ENCODE peak calls at places on chromosomes 4 and X, in ten cellular contexts. One of them, this sample, is unnamed.

GRCh38 chr4:3851211-3851610 is 85.0 kb downstream of the ADRA2C start:
- DNase-seq in GM20000: no peak
- DNase-seq in iris pigment epithelial cell: peak
- DNase-seq in CD8-positive, alpha-beta T cell: no peak
- DNase-seq in Right ventricle myocardium superior: no peak
- DNase-seq in fibroblast of lung: peak
- DNase-seq in astrocyte of the spinal cord: no peak
- DNase-seq in naive thymus-derived CD8-positive, alpha-beta T cell: no peak
- DNase-seq in midbrain: no peak
- DNase-seq in mesendoderm: peak
- DNase-seq in this sample: no peak

GRCh38 chr4:128305942-128306341 is 18.3 kb upstream of the PGRMC2 start:
- DNase-seq in midbrain: no peak
- DNase-seq in astrocyte of the spinal cord: no peak
- DNase-seq in iris pigment epithelial cell: no peak
- DNase-seq in CD8-positive, alpha-beta T cell: no peak
- DNase-seq in fibroblast of lung: no peak
- DNase-seq in GM20000: no peak
- DNase-seq in Right ventricle myocardium superior: no peak
- DNase-seq in mesendoderm: peak
- DNase-seq in naive thymus-derived CD8-positive, alpha-beta T cell: no peak
- DNase-seq in this sample: no peak

GRCh38 chr4:56372774-56373173 is 14.5 kb downstream of the AASDH start:
- DNase-seq in Right ventricle myocardium superior: no peak
- DNase-seq in CD8-positive, alpha-beta T cell: no peak
- DNase-seq in GM20000: no peak
- DNase-seq in iris pigment epithelial cell: no peak
- DNase-seq in astrocyte of the spinal cord: no peak
- DNase-seq in midbrain: no peak
- DNase-seq in mesendoderm: no peak
- DNase-seq in naive thymus-derived CD8-positive, alpha-beta T cell: no peak
- DNase-seq in fibroblast of lung: peak
- DNase-seq in this sample: no peak

GRCh38 chr4:124636793-124637192 is 75.7 kb downstream of the ANKRD50 start:
- DNase-seq in CD8-positive, alpha-beta T cell: no peak
- DNase-seq in fibroblast of lung: peak
- DNase-seq in Right ventricle myocardium superior: no peak
- DNase-seq in iris pigment epithelial cell: peak
- DNase-seq in naive thymus-derived CD8-positive, alpha-beta T cell: no peak
- DNase-seq in astrocyte of the spinal cord: peak
- DNase-seq in mesendoderm: peak
- DNase-seq in GM20000: no peak
- DNase-seq in midbrain: no peak
- DNase-seq in this sample: no peak

GRCh38 chr4:153514001-153514526 is 47.9 kb downstream of the TMEM131L start:
- DNase-seq in Right ventricle myocardium superior: no peak
- DNase-seq in astrocyte of the spinal cord: peak
- DNase-seq in GM20000: no peak
- DNase-seq in fibroblast of lung: peak
- DNase-seq in midbrain: no peak
- DNase-seq in mesendoderm: no peak
- DNase-seq in iris pigment epithelial cell: peak
- DNase-seq in CD8-positive, alpha-beta T cell: no peak
- DNase-seq in naive thymus-derived CD8-positive, alpha-beta T cell: no peak
- DNase-seq in this sample: no peak

GRCh38 chrX:150683536-150684146 is 9.6 kb upstream of the MTMR1 start:
- DNase-seq in Right ventricle myocardium superior: no peak
- DNase-seq in midbrain: no peak
- DNase-seq in astrocyte of the spinal cord: peak
- DNase-seq in mesendoderm: peak
- DNase-seq in fibroblast of lung: no peak
- DNase-seq in GM20000: peak
- DNase-seq in naive thymus-derived CD8-positive, alpha-beta T cell: peak
- DNase-seq in iris pigment epithelial cell: peak
- DNase-seq in CD8-positive, alpha-beta T cell: peak
- DNase-seq in this sample: no peak

GRCh38 chr4:43238556-43238955 is 346.0 kb downstream of the GRXCR1 start:
- DNase-seq in iris pigment epithelial cell: no peak
- DNase-seq in CD8-positive, alpha-beta T cell: no peak
- DNase-seq in Right ventricle myocardium superior: no peak
- DNase-seq in fibroblast of lung: no peak
- DNase-seq in astrocyte of the spinal cord: no peak
- DNase-seq in GM20000: no peak
- DNase-seq in midbrain: peak
- DNase-seq in mesendoderm: no peak
- DNase-seq in naive thymus-derived CD8-positive, alpha-beta T cell: no peak
- DNase-seq in this sample: no peak

GRCh38 chr4:42148453-42148852 is 4.0 kb downstream of the BEND4 start:
- DNase-seq in iris pigment epithelial cell: no peak
- DNase-seq in CD8-positive, alpha-beta T cell: no peak
- DNase-seq in midbrain: no peak
- DNase-seq in GM20000: no peak
- DNase-seq in Right ventricle myocardium superior: no peak
- DNase-seq in mesendoderm: no peak
- DNase-seq in astrocyte of the spinal cord: no peak
- DNase-seq in fibroblast of lung: no peak
- DNase-seq in naive thymus-derived CD8-positive, alpha-beta T cell: no peak
- DNase-seq in this sample: no peak

GRCh38 chr4:138007572-138007971 is 234.6 kb downstream of the SLC7A11 start:
- DNase-seq in astrocyte of the spinal cord: peak
- DNase-seq in Right ventricle myocardium superior: no peak
- DNase-seq in naive thymus-derived CD8-positive, alpha-beta T cell: no peak
- DNase-seq in midbrain: no peak
- DNase-seq in GM20000: no peak
- DNase-seq in CD8-positive, alpha-beta T cell: no peak
- DNase-seq in fibroblast of lung: peak
- DNase-seq in mesendoderm: peak
- DNase-seq in iris pigment epithelial cell: peak
- DNase-seq in this sample: peak

GRCh38 chr4:158036998-158037397 is 135.8 kb downstream of the GASK1B start:
- DNase-seq in astrocyte of the spinal cord: no peak
- DNase-seq in mesendoderm: no peak
- DNase-seq in fibroblast of lung: no peak
- DNase-seq in CD8-positive, alpha-beta T cell: no peak
- DNase-seq in naive thymus-derived CD8-positive, alpha-beta T cell: no peak
- DNase-seq in iris pigment epithelial cell: no peak
- DNase-seq in midbrain: no peak
- DNase-seq in GM20000: no peak
- DNase-seq in Right ventricle myocardium superior: peak
- DNase-seq in this sample: no peak

GRCh38 chr4:173334891-173335754 is 965 bp upstream of the HMGB2 start:
- DNase-seq in iris pigment epithelial cell: peak
- DNase-seq in naive thymus-derived CD8-positive, alpha-beta T cell: no peak
- DNase-seq in astrocyte of the spinal cord: peak
- DNase-seq in midbrain: peak
- DNase-seq in mesendoderm: peak
- DNase-seq in fibroblast of lung: peak
- DNase-seq in Right ventricle myocardium superior: peak
- DNase-seq in CD8-positive, alpha-beta T cell: no peak
- DNase-seq in GM20000: peak
- DNase-seq in this sample: peak

GRCh38 chrX:72105436-72105835 is 26.3 kb downstream of the RTL5 start:
- DNase-seq in GM20000: no peak
- DNase-seq in midbrain: no peak
- DNase-seq in naive thymus-derived CD8-positive, alpha-beta T cell: peak
- DNase-seq in fibroblast of lung: no peak
- DNase-seq in iris pigment epithelial cell: no peak
- DNase-seq in mesendoderm: no peak
- DNase-seq in CD8-positive, alpha-beta T cell: peak
- DNase-seq in astrocyte of the spinal cord: no peak
- DNase-seq in Right ventricle myocardium superior: no peak
- DNase-seq in this sample: no peak

GRCh38 chrX:147498796-147499195 is 412.9 kb upstream of the FMR1 start:
- DNase-seq in fibroblast of lung: no peak
- DNase-seq in iris pigment epithelial cell: no peak
- DNase-seq in GM20000: no peak
- DNase-seq in midbrain: no peak
- DNase-seq in CD8-positive, alpha-beta T cell: no peak
- DNase-seq in Right ventricle myocardium superior: no peak
- DNase-seq in mesendoderm: peak
- DNase-seq in naive thymus-derived CD8-positive, alpha-beta T cell: no peak
- DNase-seq in astrocyte of the spinal cord: no peak
- DNase-seq in this sample: no peak

GRCh38 chr4:107379054-107379869 is 340.8 kb downstream of the PAPSS1 start:
- DNase-seq in CD8-positive, alpha-beta T cell: no peak
- DNase-seq in midbrain: peak
- DNase-seq in mesendoderm: peak
- DNase-seq in astrocyte of the spinal cord: peak
- DNase-seq in iris pigment epithelial cell: peak
- DNase-seq in GM20000: no peak
- DNase-seq in naive thymus-derived CD8-positive, alpha-beta T cell: no peak
- DNase-seq in fibroblast of lung: peak
- DNase-seq in Right ventricle myocardium superior: no peak
- DNase-seq in this sample: no peak

GRCh38 chr4:80185787-80186548 is 11.3 kb upstream of the PRDM8 start:
- DNase-seq in GM20000: peak
- DNase-seq in CD8-positive, alpha-beta T cell: no peak
- DNase-seq in midbrain: no peak
- DNase-seq in naive thymus-derived CD8-positive, alpha-beta T cell: no peak
- DNase-seq in iris pigment epithelial cell: no peak
- DNase-seq in astrocyte of the spinal cord: no peak
- DNase-seq in Right ventricle myocardium superior: no peak
- DNase-seq in fibroblast of lung: peak
- DNase-seq in mesendoderm: peak
- DNase-seq in this sample: no peak

GRCh38 chr4:522911-523443 is 24.0 kb downstream of the PIGG start:
- DNase-seq in CD8-positive, alpha-beta T cell: no peak
- DNase-seq in naive thymus-derived CD8-positive, alpha-beta T cell: no peak
- DNase-seq in astrocyte of the spinal cord: no peak
- DNase-seq in Right ventricle myocardium superior: no peak
- DNase-seq in fibroblast of lung: no peak
- DNase-seq in GM20000: no peak
- DNase-seq in mesendoderm: no peak
- DNase-seq in iris pigment epithelial cell: no peak
- DNase-seq in midbrain: no peak
- DNase-seq in this sample: no peak

GRCh38 chr4:42703776-42704175 is 46.9 kb upstream of the ATP8A1 start:
- DNase-seq in iris pigment epithelial cell: no peak
- DNase-seq in GM20000: no peak
- DNase-seq in naive thymus-derived CD8-positive, alpha-beta T cell: no peak
- DNase-seq in mesendoderm: no peak
- DNase-seq in fibroblast of lung: no peak
- DNase-seq in midbrain: no peak
- DNase-seq in Right ventricle myocardium superior: no peak
- DNase-seq in astrocyte of the spinal cord: no peak
- DNase-seq in CD8-positive, alpha-beta T cell: no peak
- DNase-seq in this sample: no peak

GRCh38 chr4:16897991-16898827 is at the start of gene LDB2:
- DNase-seq in midbrain: peak
- DNase-seq in GM20000: no peak
- DNase-seq in fibroblast of lung: peak
- DNase-seq in iris pigment epithelial cell: peak
- DNase-seq in naive thymus-derived CD8-positive, alpha-beta T cell: no peak
- DNase-seq in CD8-positive, alpha-beta T cell: no peak
- DNase-seq in mesendoderm: peak
- DNase-seq in Right ventricle myocardium superior: peak
- DNase-seq in astrocyte of the spinal cord: peak
- DNase-seq in this sample: no peak

GRCh38 chrX:133661962-133662839 is 246.9 kb upstream of the GPC4 start:
- DNase-seq in GM20000: no peak
- DNase-seq in mesendoderm: no peak
- DNase-seq in iris pigment epithelial cell: no peak
- DNase-seq in midbrain: no peak
- DNase-seq in astrocyte of the spinal cord: peak
- DNase-seq in CD8-positive, alpha-beta T cell: no peak
- DNase-seq in fibroblast of lung: no peak
- DNase-seq in Right ventricle myocardium superior: no peak
- DNase-seq in naive thymus-derived CD8-positive, alpha-beta T cell: no peak
- DNase-seq in this sample: no peak

GRCh38 chr4:12724520-12724919 is 759.6 kb downstream of the RAB28 start:
- DNase-seq in CD8-positive, alpha-beta T cell: no peak
- DNase-seq in midbrain: no peak
- DNase-seq in mesendoderm: peak
- DNase-seq in naive thymus-derived CD8-positive, alpha-beta T cell: no peak
- DNase-seq in fibroblast of lung: no peak
- DNase-seq in Right ventricle myocardium superior: no peak
- DNase-seq in astrocyte of the spinal cord: no peak
- DNase-seq in GM20000: no peak
- DNase-seq in iris pigment epithelial cell: peak
- DNase-seq in this sample: no peak

GRCh38 chr4:139735381-139736256 is 70.0 kb downstream of the MGST2 start:
- DNase-seq in naive thymus-derived CD8-positive, alpha-beta T cell: peak
- DNase-seq in astrocyte of the spinal cord: peak
- DNase-seq in CD8-positive, alpha-beta T cell: no peak
- DNase-seq in fibroblast of lung: peak
- DNase-seq in mesendoderm: peak
- DNase-seq in Right ventricle myocardium superior: peak
- DNase-seq in GM20000: peak
- DNase-seq in iris pigment epithelial cell: peak
- DNase-seq in midbrain: peak
- DNase-seq in this sample: no peak

GRCh38 chrX:44105228-44105913 is 132.2 kb upstream of the NDP start:
- DNase-seq in CD8-positive, alpha-beta T cell: no peak
- DNase-seq in astrocyte of the spinal cord: no peak
- DNase-seq in iris pigment epithelial cell: no peak
- DNase-seq in fibroblast of lung: no peak
- DNase-seq in Right ventricle myocardium superior: no peak
- DNase-seq in naive thymus-derived CD8-positive, alpha-beta T cell: no peak
- DNase-seq in midbrain: no peak
- DNase-seq in mesendoderm: peak
- DNase-seq in GM20000: no peak
- DNase-seq in this sample: no peak

GRCh38 chr4:184383497-184384055 is 90.8 kb downstream of the IRF2 start:
- DNase-seq in CD8-positive, alpha-beta T cell: no peak
- DNase-seq in fibroblast of lung: peak
- DNase-seq in GM20000: no peak
- DNase-seq in naive thymus-derived CD8-positive, alpha-beta T cell: no peak
- DNase-seq in Right ventricle myocardium superior: peak
- DNase-seq in midbrain: no peak
- DNase-seq in iris pigment epithelial cell: peak
- DNase-seq in mesendoderm: no peak
- DNase-seq in astrocyte of the spinal cord: peak
- DNase-seq in this sample: no peak

GRCh38 chrX:150405576-150405975 is 42.5 kb downstream of the MAMLD1 start:
- DNase-seq in naive thymus-derived CD8-positive, alpha-beta T cell: no peak
- DNase-seq in fibroblast of lung: no peak
- DNase-seq in astrocyte of the spinal cord: no peak
- DNase-seq in mesendoderm: peak
- DNase-seq in CD8-positive, alpha-beta T cell: no peak
- DNase-seq in iris pigment epithelial cell: no peak
- DNase-seq in GM20000: no peak
- DNase-seq in Right ventricle myocardium superior: no peak
- DNase-seq in midbrain: no peak
- DNase-seq in this sample: no peak

GRCh38 chr4:968221-968620 is 5.1 kb downstream of the DGKQ start:
- DNase-seq in mesendoderm: no peak
- DNase-seq in midbrain: no peak
- DNase-seq in fibroblast of lung: no peak
- DNase-seq in iris pigment epithelial cell: no peak
- DNase-seq in astrocyte of the spinal cord: no peak
- DNase-seq in naive thymus-derived CD8-positive, alpha-beta T cell: no peak
- DNase-seq in CD8-positive, alpha-beta T cell: peak
- DNase-seq in GM20000: no peak
- DNase-seq in Right ventricle myocardium superior: no peak
- DNase-seq in this sample: no peak

GRCh38 chr4:519885-520595 is 21.0 kb downstream of the PIGG start:
- DNase-seq in Right ventricle myocardium superior: no peak
- DNase-seq in iris pigment epithelial cell: no peak
- DNase-seq in astrocyte of the spinal cord: no peak
- DNase-seq in CD8-positive, alpha-beta T cell: no peak
- DNase-seq in GM20000: no peak
- DNase-seq in mesendoderm: no peak
- DNase-seq in fibroblast of lung: no peak
- DNase-seq in naive thymus-derived CD8-positive, alpha-beta T cell: no peak
- DNase-seq in midbrain: no peak
- DNase-seq in this sample: no peak

GRCh38 chr4:2746891-2747695 is 9.0 kb downstream of the TNIP2 start:
- DNase-seq in astrocyte of the spinal cord: no peak
- DNase-seq in GM20000: no peak
- DNase-seq in Right ventricle myocardium superior: no peak
- DNase-seq in CD8-positive, alpha-beta T cell: no peak
- DNase-seq in midbrain: no peak
- DNase-seq in naive thymus-derived CD8-positive, alpha-beta T cell: no peak
- DNase-seq in mesendoderm: no peak
- DNase-seq in fibroblast of lung: no peak
- DNase-seq in iris pigment epithelial cell: no peak
- DNase-seq in this sample: no peak

GRCh38 chr4:41613362-41613761 is 75.4 kb downstream of the LIMCH1 start:
- DNase-seq in mesendoderm: peak
- DNase-seq in iris pigment epithelial cell: no peak
- DNase-seq in Right ventricle myocardium superior: peak
- DNase-seq in astrocyte of the spinal cord: no peak
- DNase-seq in GM20000: no peak
- DNase-seq in CD8-positive, alpha-beta T cell: no peak
- DNase-seq in midbrain: no peak
- DNase-seq in fibroblast of lung: peak
- DNase-seq in naive thymus-derived CD8-positive, alpha-beta T cell: no peak
- DNase-seq in this sample: no peak

This sample was measured in HuH-7.5.